ENCODE peak calls at places on chromosomes 1 and 21, in seven cellular contexts. V is breast epithelium, K is prostate gland, X is adrenal gland, C is HCT116, Z is IMR-90, M is lower leg skin. J is an unnamed sample.

GRCh38 chr1:224759135-224759534 is 143.0 kb downstream of the CNIH3 start:
- DNase-seq in V (no peak), K (no peak), X (no peak), C (no peak), Z (no peak), M (no peak), J (no peak)

GRCh38 chr1:218164111-218164929 is 120.8 kb upstream of the RRP15 start:
- DNase-seq in V (no peak), K (peak; percentile 50), X (peak; percentile 28), C (no peak), Z (peak; percentile 12), M (peak; percentile 85), J (no peak)

GRCh38 chr21:44617071-44617501 is 5.2 kb downstream of the KRTAP10-8 start:
- DNase-seq in V (no peak), K (no peak), X (no peak), C (no peak), Z (no peak), M (no peak), J (no peak)

GRCh38 chr1:63622847-63623566 is 29.8 kb downstream of the PGM1 start:
- DNase-seq in V (no peak), K (no peak), X (no peak), C (no peak), Z (no peak), M (no peak), J (peak; percentile 64)

GRCh38 chr1:173356211-173356762 is 120.8 kb upstream of the PRDX6 start:
- DNase-seq in V (no peak), K (no peak), X (no peak), C (no peak), Z (peak; percentile 56), M (no peak), J (no peak)

GRCh38 chr1:19398309-19398760 is 86.2 kb downstream of the SLC66A1 start:
- DNase-seq in V (no peak), K (no peak), X (no peak), C (no peak), Z (peak; percentile 99), M (no peak), J (no peak)

GRCh38 chr1:179038528-179039281 is 13.0 kb downstream of the FAM20B start:
- DNase-seq in V (no peak), K (no peak), X (no peak), C (no peak), Z (no peak), M (no peak), J (no peak)

GRCh38 chr1:166167395-166167922 is 658 bp upstream of the FAM78B start:
- DNase-seq in V (no peak), K (peak; percentile 15), X (no peak), C (no peak), Z (no peak), M (no peak), J (no peak)

GRCh38 chr1:221101792-221102191 is 222.5 kb downstream of the HLX start:
- DNase-seq in V (no peak), K (no peak), X (no peak), C (no peak), Z (peak; percentile 76), M (no peak), J (no peak)

GRCh38 chr1:94851571-94851970 is 31.4 kb downstream of the SLC44A3 start:
- DNase-seq in V (no peak), K (no peak), X (no peak), C (no peak), Z (no peak), M (no peak), J (no peak)

GRCh38 chr21:30996728-30997127 is 41.5 kb downstream of the KRTAP19-8 start:
- DNase-seq in V (no peak), K (no peak), X (no peak), C (no peak), Z (no peak), M (no peak), J (no peak)

GRCh38 chr1:91684599-91685196 is 184.0 kb downstream of the CDC7 start:
- DNase-seq in V (no peak), K (no peak), X (no peak), C (no peak), Z (peak; percentile 50), M (no peak), J (no peak)

GRCh38 chr1:116151739-116152576 is 40.8 kb downstream of the MAB21L3 start:
- DNase-seq in V (peak; percentile 59), K (peak; percentile 71), X (peak; percentile 75), C (peak; percentile 26), Z (peak; percentile 51), M (peak; percentile 93), J (no peak)
- TF ChIP-seq POLR2A in V (no peak), K (peak; percentile 7), X (no peak), C (peak; percentile 25), Z (no peak), M (no peak), J (no peak)

DNA sequence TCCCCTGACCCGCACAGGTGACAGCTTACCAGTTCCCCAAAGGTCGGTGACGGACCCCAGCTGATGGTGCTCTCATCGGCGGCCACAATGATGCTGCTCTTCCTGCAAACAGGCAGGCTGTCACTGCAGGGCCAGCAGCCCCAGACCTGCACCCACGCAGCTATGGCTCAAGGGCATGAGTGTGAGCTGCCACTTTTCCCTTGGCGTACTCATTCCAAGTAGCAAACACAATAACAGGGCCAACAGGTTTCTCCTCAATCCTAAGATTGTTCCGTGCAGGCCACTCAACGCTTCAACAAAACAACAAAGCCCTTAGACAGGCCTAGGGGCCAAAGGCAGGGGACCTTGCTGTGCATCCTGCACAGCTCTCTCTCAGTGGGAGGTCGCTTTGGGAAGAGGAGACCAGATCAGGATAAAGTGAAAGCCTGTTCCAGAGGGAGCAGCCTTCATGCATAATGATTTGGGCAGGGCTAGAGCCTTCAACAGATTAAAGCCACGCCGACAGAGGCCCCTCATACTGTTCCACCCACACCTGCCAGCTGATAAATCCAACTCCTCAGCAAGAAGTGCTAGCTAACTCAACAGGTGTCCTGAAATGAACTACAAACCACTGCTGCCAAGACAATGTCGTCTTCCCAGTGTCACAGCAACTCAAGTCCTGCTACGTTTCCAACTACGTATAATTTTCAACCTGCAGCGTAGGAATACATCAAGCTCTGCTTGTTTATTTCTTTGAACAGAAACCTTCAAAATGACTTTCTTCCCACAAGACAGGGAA is 27.2 kb downstream of the RCC2 start:
- DNase-seq in V (peak; percentile 68), K (peak; percentile 42), X (no peak), C (no peak), Z (no peak), M (no peak), J (no peak)
- TF ChIP-seq POLR2A in V (no peak), K (no peak), X (no peak), C (no peak), Z (no peak), M (no peak), J (no peak)

DNA sequence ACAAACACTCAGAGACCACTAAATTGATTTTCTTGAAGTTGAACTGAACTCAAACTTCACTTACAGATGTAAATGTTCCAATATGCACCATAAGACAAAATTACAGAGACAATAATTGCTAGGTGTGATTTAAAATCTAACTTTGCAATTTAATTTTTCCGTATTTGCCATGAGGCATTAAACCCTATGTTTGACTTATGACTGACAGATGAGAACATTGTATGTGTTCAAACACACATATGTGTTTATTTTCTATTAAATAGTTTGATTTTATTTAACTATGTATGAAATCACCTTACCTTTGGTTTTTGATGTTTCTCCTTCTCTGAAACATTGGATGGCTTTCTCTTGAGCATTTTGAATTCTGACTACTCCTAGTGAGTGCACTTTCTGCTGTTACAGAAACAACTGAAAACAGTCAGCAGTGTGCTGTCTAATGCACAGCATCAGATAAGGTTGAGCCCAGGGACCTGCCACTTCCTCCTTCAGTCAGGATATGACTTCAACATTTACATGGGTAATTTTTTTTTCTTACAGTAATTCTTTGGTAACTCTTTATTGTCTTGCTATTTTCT is at the start of gene SAMSN1:
- DNase-seq in V (peak; percentile 19), K (no peak), X (no peak), C (no peak), Z (no peak), M (no peak), J (no peak)
- TF ChIP-seq POLR2A in V (no peak), K (peak; percentile 38), X (peak; percentile 36), C (no peak), Z (no peak), M (no peak), J (peak; percentile 26)

GRCh38 chr21:36038701-36039497 is 21.4 kb downstream of the SETD4 start:
- DNase-seq in V (no peak), K (no peak), X (no peak), C (no peak), Z (no peak), M (peak; percentile 77), J (no peak)

GRCh38 chr21:36041910-36042309 is 18.4 kb downstream of the SETD4 start:
- DNase-seq in V (no peak), K (no peak), X (no peak), C (no peak), Z (no peak), M (no peak), J (no peak)

GRCh38 chr21:36040389-36040788 is 19.9 kb downstream of the SETD4 start:
- DNase-seq in V (no peak), K (no peak), X (no peak), C (no peak), Z (no peak), M (no peak), J (no peak)

GRCh38 chr21:36044056-36044455 is 16.3 kb downstream of the SETD4 start:
- DNase-seq in V (no peak), K (peak; percentile 61), X (no peak), C (no peak), Z (no peak), M (no peak), J (no peak)

DNA sequence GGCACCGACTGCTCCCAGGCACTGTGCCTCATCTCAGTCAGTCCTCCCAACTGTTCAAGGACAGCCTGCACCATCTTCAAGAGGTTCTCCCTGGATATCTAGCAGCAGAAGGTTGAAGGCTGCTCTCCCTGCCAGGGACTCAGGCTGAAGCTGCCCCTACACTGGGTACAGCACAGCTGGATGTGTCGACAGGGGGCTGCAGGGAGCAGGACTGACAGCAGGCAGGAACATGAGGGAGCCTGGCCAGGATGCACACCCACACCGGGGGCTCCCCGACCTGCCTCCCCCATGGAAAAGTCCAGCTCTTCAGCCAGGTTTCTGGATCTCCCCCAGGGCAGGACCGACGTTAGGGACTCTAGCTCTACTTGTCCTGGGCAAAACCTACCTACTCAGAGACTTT is 20.5 kb downstream of the SETD4 start:
- DNase-seq in V (no peak), K (no peak), X (no peak), C (no peak), Z (no peak), M (no peak), J (no peak)
- TF ChIP-seq POLR2A in V (no peak), K (no peak), X (no peak), C (no peak), Z (no peak), M (no peak), J (no peak)

GRCh38 chr1:225896937-225897549 is 8.1 kb upstream of the LEFTY1 start:
- DNase-seq in V (no peak), K (peak; percentile 67), X (no peak), C (peak; percentile 10), Z (peak; percentile 34), M (no peak), J (no peak)
- TF ChIP-seq POLR2A in V (no peak), K (peak; percentile 48), X (no peak), C (no peak), Z (no peak), M (no peak), J (no peak)

GRCh38 chr1:212858055-212858460 is at the start of gene FLVCR1:
- DNase-seq in V (peak; percentile 96), K (peak; percentile 97), X (peak; percentile 97), C (peak; percentile 87), Z (peak; percentile 94), M (peak; percentile 99), J (peak; percentile 94)
- TF ChIP-seq POLR2A in V (no peak), K (peak; percentile 76), X (peak; percentile 76), C (no peak), Z (peak; percentile 79), M (no peak), J (peak; percentile 59)

GRCh38 chr1:113269577-113269976 is 120.7 kb upstream of the MAGI3 start:
- DNase-seq in V (no peak), K (no peak), X (no peak), C (no peak), Z (no peak), M (no peak), J (no peak)
- TF ChIP-seq POLR2A in V (no peak), K (no peak), X (no peak), C (no peak), Z (no peak), M (no peak), J (no peak)